ENCODE peak calls at places on chromosomes 12 and 14, in five cellular contexts. I, M, P, Z and W are unnamed samples.

GRCh38 chr12:52587563-52587962 is 13.7 kb downstream of the KRT72 start:
- DNase-seq in I (no peak), P (no peak), M (no peak), Z (no peak), W (no peak)

GRCh38 chr12:7188557-7189397 is 709 bp upstream of the PEX5 start:
- DNase-seq in Z (peak; percentile 73), I (peak; percentile 72), M (peak; percentile 86), P (peak; percentile 83), W (peak; percentile 59)

GRCh38 chr14:102096569-102097188 is 9.8 kb upstream of the HSP90AA1 start:
- DNase-seq in P (peak; percentile 82), M (peak; percentile 88), Z (peak; percentile 58), I (peak; percentile 90), W (peak; percentile 90)

GRCh38 chr12:88870000-88870737 is 289.9 kb upstream of the KITLG start:
- DNase-seq in M (no peak), I (no peak), P (no peak), Z (peak; percentile 7), W (no peak)

GRCh38 chr12:12975322-12976077 is 23.5 kb upstream of the GPRC5D start:
- DNase-seq in M (peak; percentile 66), P (peak; percentile 37), Z (peak; percentile 55), I (no peak), W (peak; percentile 55)

GRCh38 chr14:105880616-105881015 is 354.2 kb downstream of the TMEM121 start:
- DNase-seq in I (peak; percentile 45), Z (no peak), M (no peak), P (no peak), W (peak; percentile 21)

GRCh38 chr12:43883748-43884147 is 47.9 kb downstream of the TMEM117 start:
- DNase-seq in Z (no peak), M (no peak), I (no peak), P (peak; percentile 28), W (no peak)

GRCh38 chr14:106442857-106443256 is 916.5 kb downstream of the TMEM121 start:
- DNase-seq in Z (no peak), P (no peak), I (no peak), M (no peak), W (no peak)

GRCh38 chr14:94571395-94571794 is 9.8 kb upstream of the SERPINA5 start:
- DNase-seq in Z (no peak), M (no peak), P (no peak), I (no peak), W (no peak)

GRCh38 chr12:6846316-6846869 is 4.7 kb downstream of the CDCA3 start:
- DNase-seq in P (no peak), M (no peak), Z (no peak), I (no peak), W (no peak)

GRCh38 chr12:112370156-112370555 is 12.1 kb downstream of the HECTD4 start:
- DNase-seq in I (no peak), Z (peak; percentile 45), P (no peak), M (no peak), W (no peak)

GRCh38 chr12:57118711-57119271 is 7.6 kb upstream of the STAT6 start:
- DNase-seq in I (no peak), M (no peak), P (no peak), Z (peak; percentile 67), W (no peak)

GRCh38 chr12:117850048-117850447 is 118.7 kb downstream of the KSR2 start:
- DNase-seq in Z (peak; percentile 38), P (no peak), I (no peak), M (peak; percentile 36), W (no peak)

GRCh38 chr12:90065301-90065801 is 356.7 kb upstream of the ATP2B1 start:
- DNase-seq in Z (no peak), I (no peak), P (no peak), M (no peak), W (no peak)

GRCh38 chr14:21894003-21894897 is 220.6 kb upstream of the OR4E1 start:
- DNase-seq in P (no peak), M (peak; percentile 6), I (peak; percentile 53), Z (no peak), W (peak; percentile 10)
- TF ChIP-seq CTCF in P (no peak), M (peak; percentile 57), I (no peak), Z (no peak), W (peak; percentile 49)

GRCh38 chr14:64137657-64138290 is 156.4 kb downstream of the ESR2 start:
- DNase-seq in M (no peak), P (peak; percentile 58), I (no peak), Z (peak; percentile 7), W (no peak)
- TF ChIP-seq CTCF in M (no peak), P (peak; percentile 60), I (no peak), Z (peak; percentile 47), W (no peak)

GRCh38 chr12:115895247-115895646 is 382.2 kb downstream of the MED13L start:
- DNase-seq in M (no peak), P (no peak), Z (no peak), I (no peak), W (no peak)
- TF ChIP-seq CTCF in M (peak; percentile 60), P (no peak), Z (peak; percentile 70), I (no peak), W (peak; percentile 26)

DNA sequence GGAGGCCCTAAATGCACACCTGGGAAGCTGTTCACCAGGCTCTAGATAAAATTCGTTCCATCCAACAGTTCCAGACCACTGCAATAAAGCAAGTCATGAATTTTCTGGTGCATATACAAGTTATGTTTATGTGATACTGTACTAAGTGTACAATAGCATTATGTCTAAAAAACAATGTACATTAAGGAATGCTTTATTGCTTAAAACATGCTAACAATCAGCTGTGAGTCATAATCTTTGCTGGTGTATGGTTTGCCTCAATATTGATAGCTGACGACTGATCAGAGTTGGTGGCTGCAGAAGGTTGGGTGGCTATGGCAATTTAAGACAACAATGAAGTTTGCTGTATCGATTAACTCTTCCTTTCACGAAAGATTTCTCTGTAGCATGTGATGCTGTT is 52.3 kb downstream of the ATG14 start:
- DNase-seq in Z (no peak), P (no peak), I (no peak), M (no peak), W (no peak)
- TF ChIP-seq CTCF in Z (no peak), P (no peak), I (no peak), M (no peak), W (no peak)